ENCODE peak calls at places on chromosomes 16 and 17, in seven cellular contexts. One of them, this sample, is unnamed.

GRCh38 chr16:3152273-3153076 is 17.6 kb downstream of the ZNF213 start:
- DNase-seq in GM12878: peak; percentile 77
- DNase-seq in HCT116: peak; percentile 89
- DNase-seq in HepG2: peak; percentile 92
- DNase-seq in SK-N-SH: peak; percentile 80
- DNase-seq in K562: peak; percentile 95
- DNase-seq in H1: peak; percentile 88
- DNase-seq in this sample: no peak

GRCh38 chr16:17370233-17371013 is 100.3 kb downstream of the XYLT1 start:
- DNase-seq in SK-N-SH: peak; percentile 27
- DNase-seq in GM12878: no peak
- DNase-seq in HepG2: no peak
- DNase-seq in K562: no peak
- DNase-seq in H1: no peak
- DNase-seq in HCT116: no peak
- DNase-seq in this sample: no peak

GRCh38 chr17:7307686-7308624 is 527 bp downstream of the EIF5A start:
- DNase-seq in H1: no peak
- DNase-seq in SK-N-SH: peak; percentile 68
- DNase-seq in HCT116: no peak
- DNase-seq in K562: peak; percentile 51
- DNase-seq in GM12878: no peak
- DNase-seq in HepG2: no peak
- DNase-seq in this sample: peak; percentile 40

GRCh38 chr17:72519598-72519936 is 398.7 kb downstream of the SOX9 start:
- DNase-seq in H1: no peak
- DNase-seq in GM12878: no peak
- DNase-seq in K562: no peak
- DNase-seq in HepG2: no peak
- DNase-seq in HCT116: no peak
- DNase-seq in SK-N-SH: no peak
- DNase-seq in this sample: no peak

GRCh38 chr16:30104492-30104891 is 8.5 kb upstream of the YPEL3 start:
- DNase-seq in SK-N-SH: no peak
- DNase-seq in GM12878: no peak
- DNase-seq in HepG2: no peak
- DNase-seq in H1: no peak
- DNase-seq in HCT116: no peak
- DNase-seq in K562: no peak
- DNase-seq in this sample: no peak

GRCh38 chr16:5430598-5430997 is 333.0 kb upstream of the EEF2KMT start:
- DNase-seq in GM12878: no peak
- DNase-seq in HCT116: no peak
- DNase-seq in H1: no peak
- DNase-seq in HepG2: no peak
- DNase-seq in K562: no peak
- DNase-seq in SK-N-SH: no peak
- DNase-seq in this sample: no peak

GRCh38 chr17:78781339-78782304 is at the start of gene CYTH1:
- DNase-seq in SK-N-SH: peak; percentile 75
- DNase-seq in GM12878: no peak
- DNase-seq in K562: peak; percentile 52
- DNase-seq in HCT116: no peak
- DNase-seq in H1: no peak
- DNase-seq in HepG2: no peak
- DNase-seq in this sample: peak; percentile 42

GRCh38 chr17:16419929-16420271 is 4.5 kb downstream of the TRPV2 start:
- DNase-seq in HCT116: no peak
- DNase-seq in K562: peak; percentile 59
- DNase-seq in H1: no peak
- DNase-seq in SK-N-SH: no peak
- DNase-seq in GM12878: no peak
- DNase-seq in HepG2: no peak
- DNase-seq in this sample: no peak

GRCh38 chr16:3094289-3095027 is 4.6 kb downstream of the ZSCAN10 start:
- DNase-seq in SK-N-SH: peak; percentile 59
- DNase-seq in GM12878: no peak
- DNase-seq in HCT116: peak; percentile 47
- DNase-seq in H1: no peak
- DNase-seq in K562: peak; percentile 80
- DNase-seq in HepG2: peak; percentile 55
- DNase-seq in this sample: no peak

GRCh38 chr17:78839173-78839761 is 1.3 kb downstream of the USP36 start:
- DNase-seq in HepG2: no peak
- DNase-seq in K562: peak; percentile 15
- DNase-seq in HCT116: no peak
- DNase-seq in H1: no peak
- DNase-seq in SK-N-SH: no peak
- DNase-seq in GM12878: no peak
- DNase-seq in this sample: no peak

GRCh38 chr16:88487920-88488842 is 35.1 kb downstream of the ZFPM1 start:
- DNase-seq in GM12878: no peak
- DNase-seq in HCT116: no peak
- DNase-seq in HepG2: peak; percentile 92
- DNase-seq in SK-N-SH: peak; percentile 91
- DNase-seq in K562: no peak
- DNase-seq in H1: no peak
- DNase-seq in this sample: no peak

GRCh38 chr17:39095309-39095686 is 56.1 kb downstream of the PLXDC1 start:
- DNase-seq in HCT116: no peak
- DNase-seq in H1: no peak
- DNase-seq in SK-N-SH: no peak
- DNase-seq in K562: no peak
- DNase-seq in HepG2: no peak
- DNase-seq in GM12878: no peak
- DNase-seq in this sample: no peak

GRCh38 chr17:45719335-45720071 is 64.6 kb upstream of the CRHR1 start:
- DNase-seq in HCT116: peak; percentile 64
- DNase-seq in SK-N-SH: no peak
- DNase-seq in H1: no peak
- DNase-seq in GM12878: no peak
- DNase-seq in HepG2: peak; percentile 41
- DNase-seq in K562: peak; percentile 39
- DNase-seq in this sample: peak; percentile 75

DNA sequence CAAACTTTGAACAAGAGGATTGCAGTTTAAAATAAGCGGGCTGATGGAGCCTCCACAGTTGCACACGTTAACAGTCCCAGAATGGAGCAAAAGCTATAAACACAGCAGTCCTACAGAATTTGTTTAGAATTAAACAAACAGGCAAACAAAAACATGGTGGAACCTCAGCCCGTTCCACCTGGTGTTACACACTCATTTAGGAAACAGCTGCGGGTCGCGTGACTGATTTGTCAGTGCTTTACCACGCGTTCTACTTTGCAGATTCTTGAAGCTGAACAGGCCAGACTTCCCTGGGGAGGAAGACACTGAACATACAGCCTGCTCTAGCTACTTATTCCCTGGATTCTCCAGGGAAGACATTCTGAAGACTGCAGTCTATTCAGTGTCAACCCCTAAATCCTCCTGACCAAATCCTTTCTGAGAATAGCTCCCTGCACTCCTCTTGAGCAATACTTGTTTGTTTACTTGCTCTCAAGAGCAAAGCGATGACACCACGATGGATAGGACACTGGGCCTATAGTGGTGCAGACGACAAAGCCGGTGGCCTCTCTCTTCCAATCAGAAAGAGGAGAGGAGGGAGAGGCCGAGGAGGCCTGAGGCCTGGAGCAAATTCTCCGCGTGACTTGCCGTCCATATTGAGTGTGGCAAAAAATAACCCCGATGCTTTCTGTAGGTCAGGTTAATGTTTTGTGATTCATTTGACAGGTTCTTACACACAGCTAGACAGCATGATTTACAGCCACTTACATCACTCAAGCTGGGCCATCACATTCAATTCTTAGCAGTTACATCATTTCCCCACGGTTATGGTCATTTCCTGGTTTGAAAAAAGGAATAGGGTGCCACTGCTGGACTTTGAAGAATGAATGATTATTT is 4.0 kb upstream of the MAP1LC3B start:
- DNase-seq in H1: peak; percentile 85
- DNase-seq in SK-N-SH: peak; percentile 88
- DNase-seq in HCT116: peak; percentile 100
- DNase-seq in GM12878: peak; percentile 97
- DNase-seq in HepG2: peak; percentile 100
- DNase-seq in K562: peak; percentile 98
- DNase-seq in this sample: peak; percentile 99
- TF ChIP-seq JUND in H1: no peak
- TF ChIP-seq JUND in SK-N-SH: peak; percentile 33
- TF ChIP-seq JUND in HCT116: no peak
- TF ChIP-seq JUND in GM12878: no peak
- TF ChIP-seq JUND in HepG2: peak; percentile 14
- TF ChIP-seq JUND in K562: peak; percentile 97
- TF ChIP-seq JUND in this sample: no peak

GRCh38 chr16:66986559-66986958 is 1.8 kb upstream of the CES4A start:
- DNase-seq in SK-N-SH: no peak
- DNase-seq in HCT116: no peak
- DNase-seq in HepG2: no peak
- DNase-seq in K562: no peak
- DNase-seq in H1: no peak
- DNase-seq in GM12878: no peak
- DNase-seq in this sample: no peak

GRCh38 chr16:66991545-66992077 is 3.2 kb downstream of the CES4A start:
- DNase-seq in K562: no peak
- DNase-seq in HCT116: no peak
- DNase-seq in SK-N-SH: no peak
- DNase-seq in HepG2: no peak
- DNase-seq in GM12878: no peak
- DNase-seq in H1: no peak
- DNase-seq in this sample: no peak

GRCh38 chr16:66984902-66985311 is 3.5 kb upstream of the CES4A start:
- DNase-seq in HepG2: no peak
- DNase-seq in H1: no peak
- DNase-seq in SK-N-SH: no peak
- DNase-seq in GM12878: no peak
- DNase-seq in HCT116: no peak
- DNase-seq in K562: no peak
- DNase-seq in this sample: no peak

GRCh38 chr16:66983033-66983432 is 5.4 kb upstream of the CES4A start:
- DNase-seq in H1: no peak
- DNase-seq in HCT116: no peak
- DNase-seq in GM12878: no peak
- DNase-seq in SK-N-SH: no peak
- DNase-seq in K562: no peak
- DNase-seq in HepG2: no peak
- DNase-seq in this sample: no peak

GRCh38 chr16:66988197-66988788 is at the start of gene CES4A:
- DNase-seq in H1: no peak
- DNase-seq in HepG2: peak; percentile 49
- DNase-seq in HCT116: no peak
- DNase-seq in K562: no peak
- DNase-seq in GM12878: no peak
- DNase-seq in SK-N-SH: no peak
- DNase-seq in this sample: no peak
- TF ChIP-seq JUND in H1: no peak
- TF ChIP-seq JUND in HepG2: peak; percentile 29
- TF ChIP-seq JUND in HCT116: no peak
- TF ChIP-seq JUND in K562: no peak
- TF ChIP-seq JUND in GM12878: no peak
- TF ChIP-seq JUND in SK-N-SH: no peak
- TF ChIP-seq JUND in this sample: no peak

GRCh38 chr16:20940864-20941634 is 40.5 kb downstream of the LYRM1 start:
- DNase-seq in HCT116: no peak
- DNase-seq in GM12878: no peak
- DNase-seq in SK-N-SH: no peak
- DNase-seq in H1: no peak
- DNase-seq in HepG2: no peak
- DNase-seq in K562: no peak
- DNase-seq in this sample: no peak

GRCh38 chr16:20937736-20938135 is 37.2 kb downstream of the LYRM1 start:
- DNase-seq in HCT116: no peak
- DNase-seq in SK-N-SH: no peak
- DNase-seq in H1: no peak
- DNase-seq in GM12878: no peak
- DNase-seq in K562: no peak
- DNase-seq in HepG2: peak; percentile 35
- DNase-seq in this sample: no peak

GRCh38 chr16:20939599-20939998 is 39.0 kb downstream of the LYRM1 start:
- DNase-seq in GM12878: no peak
- DNase-seq in K562: no peak
- DNase-seq in HepG2: no peak
- DNase-seq in SK-N-SH: no peak
- DNase-seq in H1: no peak
- DNase-seq in HCT116: no peak
- DNase-seq in this sample: no peak

GRCh38 chr16:20941635-20941926 is 41.0 kb downstream of the LYRM1 start:
- DNase-seq in HepG2: no peak
- DNase-seq in SK-N-SH: no peak
- DNase-seq in K562: no peak
- DNase-seq in H1: no peak
- DNase-seq in GM12878: no peak
- DNase-seq in HCT116: no peak
- DNase-seq in this sample: no peak

DNA sequence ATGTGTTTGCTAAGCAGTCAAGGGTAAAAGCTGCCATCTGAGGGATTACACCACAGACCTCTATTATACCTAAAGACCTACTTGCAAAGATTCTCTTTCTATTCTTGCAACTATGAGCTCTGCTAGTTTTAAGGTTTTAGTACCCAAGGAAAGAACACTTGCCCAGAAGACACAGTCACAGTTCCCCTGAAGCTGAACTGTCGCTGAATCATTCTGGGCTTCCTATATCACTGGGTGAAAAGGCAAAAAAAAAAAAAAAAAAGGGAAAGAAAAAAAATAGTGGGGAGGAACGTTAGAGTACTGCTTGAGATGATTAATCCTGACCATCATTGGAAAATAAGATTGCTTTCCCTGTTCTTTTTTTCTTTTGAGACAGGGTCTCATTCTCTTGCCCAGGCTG is 37.9 kb downstream of the LYRM1 start:
- DNase-seq in H1: no peak
- DNase-seq in SK-N-SH: no peak
- DNase-seq in HCT116: no peak
- DNase-seq in GM12878: no peak
- DNase-seq in K562: no peak
- DNase-seq in HepG2: no peak
- DNase-seq in this sample: no peak
- TF ChIP-seq JUND in H1: no peak
- TF ChIP-seq JUND in SK-N-SH: no peak
- TF ChIP-seq JUND in HCT116: no peak
- TF ChIP-seq JUND in GM12878: no peak
- TF ChIP-seq JUND in K562: no peak
- TF ChIP-seq JUND in HepG2: no peak
- TF ChIP-seq JUND in this sample: no peak

GRCh38 chr17:75159196-75160031 is 5.1 kb upstream of the JPT1 start:
- DNase-seq in K562: no peak
- DNase-seq in HepG2: no peak
- DNase-seq in H1: no peak
- DNase-seq in HCT116: peak; percentile 59
- DNase-seq in SK-N-SH: no peak
- DNase-seq in GM12878: no peak
- DNase-seq in this sample: no peak
- TF ChIP-seq JUND in K562: no peak
- TF ChIP-seq JUND in HepG2: no peak
- TF ChIP-seq JUND in H1: no peak
- TF ChIP-seq JUND in HCT116: peak; percentile 41
- TF ChIP-seq JUND in SK-N-SH: peak; percentile 7
- TF ChIP-seq JUND in GM12878: no peak
- TF ChIP-seq JUND in this sample: no peak